ENCODE peak calls at places on chromosomes 13 and 19, in four cellular contexts. W, Q, J and N are unnamed samples.

GRCh38 chr13:46684287-46685001 is 112.5 kb downstream of the ESD start:
- DNase-seq in W (no peak), Q (no peak), J (peak; percentile 23), N (no peak)

GRCh38 chr19:41590945-41591344 is 15.0 kb downstream of the CEACAM21 start:
- DNase-seq in W (no peak), Q (no peak), J (no peak), N (no peak)

GRCh38 chr13:113275387-113275786 is 21.7 kb upstream of the LAMP1 start:
- DNase-seq in W (peak; percentile 47), Q (peak; percentile 34), J (peak; percentile 64), N (peak; percentile 61)

GRCh38 chr13:44426461-44426860 is 52.8 kb downstream of the SERP2 start:
- DNase-seq in W (no peak), Q (no peak), J (no peak), N (no peak)

GRCh38 chr13:81929988-81930387 is 1589.1 kb upstream of the SPRY2 start:
- DNase-seq in W (no peak), Q (no peak), J (peak; percentile 6), N (peak; percentile 45)

GRCh38 chr13:78022164-78022877 is 103.7 kb upstream of the EDNRB start:
- DNase-seq in W (peak; percentile 60), Q (peak; percentile 69), J (peak; percentile 68), N (peak; percentile 84)

GRCh38 chr19:51158474-51159129 is 16.5 kb downstream of the SIGLEC7 start:
- DNase-seq in W (no peak), Q (peak; percentile 62), J (no peak), N (peak; percentile 92)

GRCh38 chr13:22482496-22483000 is 698.2 kb upstream of the SGCG start:
- DNase-seq in W (no peak), Q (no peak), J (no peak), N (no peak)

GRCh38 chr13:112332727-112333126 is 43.4 kb upstream of the SPACA7 start:
- DNase-seq in W (no peak), Q (no peak), J (no peak), N (no peak)

GRCh38 chr19:34459614-34460013 is 21.9 kb upstream of the WTIP start:
- DNase-seq in W (no peak), Q (no peak), J (no peak), N (no peak)

GRCh38 chr13:46119883-46120614 is 15.2 kb upstream of the CPB2 start:
- DNase-seq in W (peak; percentile 75), Q (no peak), J (peak; percentile 82), N (no peak)

GRCh38 chr19:52923782-52924593 is 760 bp upstream of the ZNF888 start:
- DNase-seq in W (no peak), Q (no peak), J (peak; percentile 27), N (no peak)

GRCh38 chr13:30049692-30050091 is 199.3 kb upstream of the UBL3 start:
- DNase-seq in W (no peak), Q (no peak), J (peak; percentile 58), N (no peak)

GRCh38 chr13:74068471-74068870 is 65.7 kb downstream of the KLF12 start:
- DNase-seq in W (no peak), Q (no peak), J (no peak), N (no peak)

GRCh38 chr13:106772202-106772601 is 204.3 kb upstream of the ARGLU1 start:
- DNase-seq in W (no peak), Q (no peak), J (no peak), N (no peak)

GRCh38 chr13:57286511-57287098 is 119.6 kb downstream of the PRR20E start:
- DNase-seq in W (no peak), Q (no peak), J (no peak), N (no peak)

GRCh38 chr19:1417145-1417544 is 9.8 kb downstream of the DAZAP1 start:
- DNase-seq in W (peak; percentile 87), Q (no peak), J (peak; percentile 89), N (no peak)

GRCh38 chr13:77872995-77873394 is 45.6 kb downstream of the EDNRB start:
- DNase-seq in W (no peak), Q (no peak), J (no peak), N (no peak)

GRCh38 chr13:50189450-50189849 is 174.2 kb downstream of the KCNRG start:
- DNase-seq in W (no peak), Q (no peak), J (no peak), N (peak; percentile 66)

GRCh38 chr19:18418034-18418724 is 1.0 kb upstream of the SSBP4 start:
- DNase-seq in W (no peak), Q (no peak), J (no peak), N (no peak)
- H2AFZ ChIP-seq in W (peak overlapping the region; percentile 77), Q (no peak overlapping the region), J (no peak overlapping the region), N (no peak overlapping the region)

GRCh38 chr13:70107125-70107497 is 515 bp upstream of the ATXN8OS start:
- DNase-seq in W (no peak), Q (no peak), J (no peak), N (no peak)
- H3K4me3 ChIP-seq in W (no peak overlapping the region), Q (no peak overlapping the region), J (no peak overlapping the region), N (no peak overlapping the region)

DNA sequence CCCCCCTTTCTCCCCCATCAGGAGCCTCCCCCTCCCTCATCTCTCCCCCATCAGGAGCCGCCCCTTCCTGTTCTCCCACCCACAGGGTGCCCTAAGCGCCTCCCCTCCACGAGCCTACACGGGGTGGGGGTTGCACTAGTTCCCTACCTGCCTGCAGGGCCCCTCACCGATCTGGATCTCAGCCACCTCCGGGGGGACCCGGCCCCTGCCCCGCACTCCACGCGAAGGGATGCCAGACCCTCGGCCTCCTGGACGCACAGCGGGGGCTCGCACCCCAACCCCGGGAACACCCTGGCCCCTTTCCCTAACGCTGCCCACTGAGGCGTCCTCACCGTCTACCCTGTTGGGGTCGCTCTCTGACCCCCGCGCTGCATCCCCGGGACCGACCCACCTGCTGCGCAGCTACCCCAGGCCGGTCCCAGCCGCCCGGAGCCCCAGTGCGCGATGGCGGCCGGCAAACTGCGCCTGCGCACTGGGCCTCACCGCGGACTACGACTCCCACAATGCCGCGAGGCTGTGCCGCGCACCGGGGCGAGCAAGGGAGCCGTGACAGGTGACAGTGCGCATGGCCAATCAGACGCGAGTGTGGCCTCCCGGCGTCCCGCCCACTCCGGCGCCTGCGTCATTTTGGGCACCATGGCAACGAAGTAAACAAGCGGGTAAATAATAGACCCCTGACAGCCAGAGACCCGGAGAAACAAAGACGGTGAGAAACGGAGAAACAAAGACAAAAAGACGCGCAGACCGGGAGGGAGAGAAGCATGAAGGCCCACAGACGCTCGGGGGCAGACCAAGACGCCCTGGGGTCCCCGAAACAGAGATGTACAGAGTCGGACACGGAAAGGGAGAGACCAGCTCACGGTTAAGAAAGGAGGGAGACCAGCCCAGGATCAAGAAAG is at the start of gene ZSCAN18:
- DNase-seq in W (peak; percentile 88), Q (peak; percentile 98), J (peak; percentile 92), N (no peak)
- H3K27ac ChIP-seq in W (peak within 1 kb of the TSS; percentile 98), Q (peak within 1 kb of the TSS; percentile 95), J (peak within 1 kb of the TSS; percentile 90), N (no peak within 1 kb of the TSS)

GRCh38 chr19:58516964-58517833 is 2.4 kb downstream of the ZBTB45 start:
- DNase-seq in W (no peak), Q (no peak), J (no peak), N (no peak)

GRCh38 chr19:58520257-58520599 is 618 bp upstream of the ZBTB45 start:
- DNase-seq in W (no peak), Q (no peak), J (no peak), N (no peak)

GRCh38 chr19:58519087-58519354 is 589 bp downstream of the ZBTB45 start:
- DNase-seq in W (peak; percentile 60), Q (peak; percentile 79), J (peak; percentile 72), N (peak; percentile 74)

GRCh38 chr19:58519355-58520256 is at the start of gene ZBTB45:
- DNase-seq in W (peak; percentile 94), Q (peak; percentile 96), J (peak; percentile 97), N (peak; percentile 94)

GRCh38 chr19:58518261-58519086 is 1.1 kb downstream of the ZBTB45 start:
- DNase-seq in W (no peak), Q (peak; percentile 36), J (no peak), N (peak; percentile 67)
- H2AFZ ChIP-seq in W (peak overlapping the region; percentile 88), Q (peak overlapping the region; percentile 88), J (no peak overlapping the region), N (no peak overlapping the region)

DNA sequence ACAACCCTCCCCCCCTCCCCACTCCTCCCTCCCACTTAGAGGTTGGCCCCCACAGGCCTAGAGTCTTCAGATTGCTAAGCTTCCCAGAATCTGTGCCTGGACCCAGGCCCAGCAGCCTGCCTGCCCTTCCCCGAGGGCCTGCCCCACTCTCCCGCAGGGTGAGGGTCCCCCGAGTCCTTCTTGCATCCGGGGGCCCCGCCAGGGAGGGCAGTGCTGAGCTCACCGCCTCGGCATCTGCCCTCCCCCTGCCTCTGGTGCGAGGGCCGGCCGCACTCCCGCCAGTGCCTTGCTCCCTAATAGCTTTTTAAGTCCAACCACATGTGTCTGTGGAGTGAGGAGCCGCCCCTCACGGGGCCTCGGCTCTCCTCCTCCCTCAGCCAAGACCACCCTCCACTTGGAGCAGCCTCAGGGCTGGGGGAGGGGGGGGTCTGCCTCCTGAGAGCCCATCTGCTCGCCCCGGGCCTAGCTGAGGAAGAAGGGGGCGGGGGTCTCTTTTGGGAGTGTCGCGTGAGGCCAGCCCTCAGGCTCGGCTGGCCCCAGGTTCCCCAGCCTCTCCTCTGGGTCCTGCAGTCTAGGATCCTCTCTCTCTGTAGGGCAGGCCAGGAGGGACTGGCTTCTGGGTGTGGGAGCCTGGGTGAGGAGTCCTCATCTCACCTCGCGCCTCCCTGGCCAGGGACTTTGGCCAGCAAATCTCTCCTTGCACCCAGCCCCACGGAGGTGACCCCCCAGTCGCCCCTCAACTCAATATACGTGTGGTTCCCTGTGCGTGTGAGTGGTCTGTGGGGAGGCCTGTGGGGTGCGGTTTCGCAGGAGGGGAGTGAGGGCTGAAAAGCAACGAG is 47.2 kb downstream of the LYL1 start:
- DNase-seq in W (peak; percentile 92), Q (no peak), J (peak; percentile 97), N (no peak)
- H3K4me3 ChIP-seq in W (peak overlapping the region; percentile 45), Q (no peak overlapping the region), J (peak overlapping the region; percentile 29), N (no peak overlapping the region)

GRCh38 chr19:36139120-36139472 is 770 bp upstream of the CAPNS1 start:
- DNase-seq in W (no peak), Q (no peak), J (no peak), N (no peak)
- H3K27ac ChIP-seq in W (peak overlapping the region; percentile 97), Q (peak overlapping the region; percentile 87), J (peak overlapping the region; percentile 98), N (peak overlapping the region; percentile 51)

DNA sequence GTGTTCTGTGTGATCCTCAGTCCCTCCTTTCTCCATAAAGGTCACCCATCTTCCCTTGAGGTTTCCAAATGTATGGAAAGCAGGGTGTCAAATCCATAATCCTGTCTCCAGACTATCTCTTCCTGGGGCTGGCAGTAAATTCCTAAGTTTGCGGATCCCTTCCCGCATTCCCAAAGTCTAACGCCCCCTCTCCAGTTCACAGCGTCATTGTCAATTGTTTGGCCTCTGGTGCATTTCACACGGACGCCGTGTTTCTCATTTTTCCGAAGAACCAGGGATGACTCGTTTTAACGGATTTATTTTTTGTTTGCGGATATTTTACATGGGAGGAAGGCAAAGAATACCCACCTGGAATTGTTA is 32.6 kb downstream of the ZNF136 start:
- DNase-seq in W (no peak), Q (no peak), J (peak; percentile 19), N (no peak)
- H2AFZ ChIP-seq in W (peak overlapping the region; percentile 52), Q (no peak overlapping the region), J (no peak overlapping the region), N (no peak overlapping the region)

GRCh38 chr13:76764916-76765315 is 121.3 kb downstream of the KCTD12 start:
- DNase-seq in W (no peak), Q (no peak), J (no peak), N (no peak)

GRCh38 chr13:76773695-76774094 is 112.5 kb downstream of the KCTD12 start:
- DNase-seq in W (no peak), Q (no peak), J (no peak), N (no peak)

GRCh38 chr13:76775031-76775740 is 111.0 kb downstream of the KCTD12 start:
- DNase-seq in W (no peak), Q (no peak), J (no peak), N (no peak)

GRCh38 chr13:76764429-76764828 is 121.8 kb downstream of the KCTD12 start:
- DNase-seq in W (no peak), Q (no peak), J (peak; percentile 10), N (no peak)

GRCh38 chr13:76769238-76769859 is 116.9 kb downstream of the KCTD12 start:
- DNase-seq in W (peak; percentile 20), Q (no peak), J (peak; percentile 19), N (no peak)
- H3K4me3 ChIP-seq in W (no peak overlapping the region), Q (no peak overlapping the region), J (no peak overlapping the region), N (no peak overlapping the region)